ENCODE peak calls at places on chromosomes 16 and 17, in seven cellular contexts. R is midbrain; X is left colon; C is CD4-positive, alpha-beta T cell; F is HS-27A; K is Right ventricle myocardium superior; B is SW480. L is an unnamed sample.

GRCh38 chr16:57592591-57593003 is 35.8 kb upstream of the ADGRG1 start:
- DNase-seq in R (no peak), X (no peak), C (peak; percentile 38), F (no peak), K (peak; percentile 56), B (peak; percentile 56), L (no peak)

GRCh38 chr17:41118721-41119120 is 548 bp upstream of the KRTAP4-11 start:
- DNase-seq in R (no peak), X (no peak), C (no peak), F (no peak), K (no peak), B (no peak), L (no peak)

GRCh38 chr17:82230627-82231311 is 1.9 kb downstream of the SLC16A3 start:
- DNase-seq in R (peak; percentile 50), X (peak; percentile 91), C (no peak), F (peak; percentile 58), K (peak; percentile 95), B (no peak), L (peak; percentile 60)

GRCh38 chr16:874366-875181 is 74.0 kb upstream of the GNG13 start:
- DNase-seq in R (no peak), X (no peak), C (no peak), F (no peak), K (peak; percentile 36), B (no peak), L (no peak)

GRCh38 chr16:72590179-72590937 is 418.4 kb upstream of the PMFBP1 start:
- DNase-seq in R (peak; percentile 7), X (no peak), C (no peak), F (no peak), K (no peak), B (no peak), L (peak; percentile 22)

GRCh38 chr17:83124871-83125514 is 45.6 kb downstream of the METRNL start:
- DNase-seq in R (no peak), X (no peak), C (peak; percentile 14), F (no peak), K (peak; percentile 26), B (no peak), L (no peak)

GRCh38 chr17:15502315-15503112 is 35.1 kb upstream of the CDRT4 start:
- DNase-seq in R (peak; percentile 89), X (peak; percentile 79), C (peak; percentile 48), F (peak; percentile 58), K (peak; percentile 94), B (peak; percentile 74), L (peak; percentile 89)

GRCh38 chr16:70512456-70512855 is 10.9 kb downstream of the COG4 start:
- DNase-seq in R (no peak), X (no peak), C (no peak), F (no peak), K (no peak), B (no peak), L (peak; percentile 27)

GRCh38 chr16:4664538-4665418 is 28.6 kb upstream of the NUDT16L1 start:
- DNase-seq in R (no peak), X (peak; percentile 86), C (peak; percentile 35), F (no peak), K (peak; percentile 70), B (peak; percentile 66), L (no peak)